ENCODE peak calls at places on chromosomes 7 and 10, in four cellular contexts. D is head of caudate nucleus, U is NCI-H1092, S is GM23338. B is an unnamed sample.

GRCh38 chr7:140214075-140214684 is 37.4 kb upstream of the KDM7A start:
- DNase-seq in S (no peak), U (peak), D (no peak), B (no peak)

GRCh38 chr10:21499910-21500577 is 25.4 kb downstream of the SKIDA1 start:
- DNase-seq in S (no peak), D (peak), U (no peak), B (peak)

GRCh38 chr10:5711637-5712036 is 27.0 kb downstream of the TASOR2 start:
- DNase-seq in D (no peak), S (no peak), U (no peak), B (no peak)

GRCh38 chr7:157703534-157704195 is 366.9 kb downstream of the DNAJB6 start:
- DNase-seq in S (no peak), U (no peak), D (peak), B (no peak)

GRCh38 chr7:92053312-92053711 is 81.0 kb downstream of the CYP51A1 start:
- DNase-seq in U (no peak), D (no peak), S (no peak), B (no peak)

GRCh38 chr7:158821173-158822021 is 7.9 kb downstream of the ESYT2 start:
- DNase-seq in S (no peak), U (no peak), D (no peak), B (no peak)

GRCh38 chr7:69825031-69825681 is 226.9 kb downstream of the AUTS2 start:
- DNase-seq in S (no peak), U (peak), D (no peak), B (no peak)

GRCh38 chr7:815284-816216 is 16.7 kb upstream of the SUN1 start:
- DNase-seq in U (peak), D (peak), S (peak), B (peak)

GRCh38 chr10:29106287-29106686 is 182.6 kb upstream of the LYZL1 start:
- DNase-seq in D (no peak), S (no peak), U (no peak), B (no peak)

GRCh38 chr10:58104419-58104818 is 163.3 kb downstream of the IPMK start:
- DNase-seq in S (no peak), U (no peak), D (no peak), B (no peak)

GRCh38 chr10:101839421-101840063 is 4.1 kb downstream of the KCNIP2 start:
- DNase-seq in D (peak), S (peak), U (no peak), B (peak)

GRCh38 chr7:18402488-18403183 is 92.9 kb upstream of the HDAC9 start:
- DNase-seq in U (no peak), D (no peak), S (no peak), B (no peak)

GRCh38 chr7:109101332-109101731 is 531.7 kb downstream of the DNAJB9 start:
- DNase-seq in S (peak), U (no peak), D (no peak), B (no peak)

GRCh38 chr10:25017247-25017590 is 807 bp downstream of the THNSL1 start:
- DNase-seq in U (peak), S (peak), D (peak), B (peak)

GRCh38 chr7:142384508-142384922 is 126.7 kb upstream of the PRSS58 start:
- DNase-seq in S (no peak), D (no peak), U (no peak), B (no peak)

GRCh38 chr7:75915416-75916156 is 631 bp downstream of the POR start:
- DNase-seq in U (no peak), D (no peak), S (peak), B (no peak)

GRCh38 chr7:33024189-33024757 is 38.3 kb downstream of the NT5C3A start:
- DNase-seq in U (no peak), S (no peak), D (no peak), B (no peak)

GRCh38 chr10:79308016-79308415 is 39.3 kb upstream of the PPIF start:
- DNase-seq in D (no peak), S (no peak), U (no peak), B (no peak)

GRCh38 chr10:26441491-26442214 is 3.5 kb downstream of the APBB1IP start:
- DNase-seq in S (no peak), D (no peak), U (no peak), B (no peak)

GRCh38 chr10:44193156-44193555 is 191.7 kb downstream of the CXCL12 start:
- DNase-seq in U (no peak), S (no peak), D (no peak), B (no peak)

GRCh38 chr10:76640765-76641164 is 996.8 kb downstream of the KCNMA1 start:
- DNase-seq in S (no peak), D (no peak), U (no peak), B (no peak)

GRCh38 chr7:90453259-90453891 is 16.1 kb upstream of the PTTG1IP2 start:
- DNase-seq in S (no peak), D (no peak), U (no peak), B (no peak)

GRCh38 chr7:70568674-70569334 is 563.1 kb upstream of the GALNT17 start:
- DNase-seq in S (no peak), D (no peak), U (peak), B (no peak)

GRCh38 chr7:45384499-45384898 is 189.7 kb upstream of the ADCY1 start:
- DNase-seq in U (no peak), S (no peak), D (no peak), B (no peak)

GRCh38 chr7:7188091-7188490 is 5.7 kb downstream of the C1GALT1 start:
- DNase-seq in S (no peak), D (no peak), U (no peak), B (no peak)

GRCh38 chr7:99437946-99438572 is 539 bp downstream of the PTCD1 start:
- DNase-seq in D (no peak), U (no peak), S (no peak), B (no peak)

GRCh38 chr7:5572439-5572838 is 148.8 kb upstream of the TNRC18 start:
- DNase-seq in D (no peak), U (no peak), S (no peak), B (no peak)

GRCh38 chr7:50711271-50712175 is 71.2 kb downstream of the GRB10 start:
- DNase-seq in D (no peak), U (no peak), S (no peak), B (no peak)

GRCh38 chr10:30812018-30812851 is 182.7 kb upstream of the LYZL2 start:
- DNase-seq in D (no peak), S (no peak), U (peak), B (no peak)

GRCh38 chr10:119933179-119933578 is 40.6 kb downstream of the SEC23IP start:
- DNase-seq in U (no peak), D (no peak), S (peak), B (peak)

GRCh38 chr10:13892871-13893270 is 306.1 kb downstream of the PRPF18 start:
- DNase-seq in U (no peak), S (no peak), D (no peak), B (no peak)

GRCh38 chr7:155219154-155219531 is 78.5 kb upstream of the INSIG1 start:
- DNase-seq in U (no peak), D (no peak), S (no peak), B (no peak)

GRCh38 chr7:151552352-151553028 is 32.8 kb upstream of the RHEB start:
- DNase-seq in U (peak), S (no peak), D (no peak), B (peak)

GRCh38 chr7:26553128-26553527 is 261.5 kb downstream of the SNX10 start:
- DNase-seq in D (no peak), U (no peak), S (no peak), B (no peak)

GRCh38 chr7:92880212-92881090 is 44.1 kb upstream of the CDK6 start:
- DNase-seq in U (no peak), S (peak), D (no peak), B (peak)

B was measured in iPS-NIHi11.